ENCODE peak calls at places on chromosomes 5 and 9, in nine cellular contexts. F, L, K, H, J, C, N, M and R are unnamed samples.

GRCh38 chr9:94139672-94140417 is 55.6 kb downstream of the PTPDC1 start:
- ATAC-seq in H (no peak), L (no peak), N (no peak), K (no peak), M (no peak), C (no peak), F (no peak), J (no peak), R (no peak)

GRCh38 chr9:38347946-38348345 is 44.6 kb upstream of the ALDH1B1 start:
- ATAC-seq in F (no peak), N (no peak), H (no peak), C (no peak), M (no peak), K (no peak), L (no peak), J (no peak), R (no peak)

GRCh38 chr9:122975196-122975595 is 34.4 kb downstream of the RABGAP1 start:
- ATAC-seq in F (no peak), L (no peak), H (no peak), C (no peak), N (no peak), M (no peak), J (no peak), K (no peak), R (no peak)

GRCh38 chr5:133969654-133970324 is 1.4 kb upstream of the C5orf15 start:
- ATAC-seq in F (no peak), H (no peak), J (no peak), L (no peak), N (peak), M (no peak), C (no peak), K (no peak), R (peak)

GRCh38 chr5:112649882-112650281 is 87.8 kb upstream of the APC start:
- ATAC-seq in C (no peak), M (no peak), N (no peak), H (peak), F (no peak), J (no peak), K (no peak), L (no peak), R (no peak)

GRCh38 chr5:170752257-170753215 is 31.0 kb upstream of the GABRP start:
- ATAC-seq in L (peak), F (no peak), M (no peak), K (no peak), H (no peak), N (no peak), J (no peak), C (no peak), R (no peak)

GRCh38 chr9:89400398-89401116 is 82.3 kb downstream of the SECISBP2 start:
- ATAC-seq in L (no peak), M (peak), N (no peak), C (no peak), J (peak), K (no peak), H (peak), F (no peak), R (peak)

GRCh38 chr9:128115187-128116103 is 12.1 kb downstream of the PTGES2 start:
- ATAC-seq in C (no peak), K (peak), N (peak), M (no peak), J (peak), L (peak), H (peak), F (no peak), R (peak)

GRCh38 chr5:149314571-149315111 is 30.7 kb upstream of the GRPEL2 start:
- ATAC-seq in C (no peak), F (no peak), K (no peak), L (peak), N (no peak), J (no peak), M (no peak), H (no peak), R (peak)

GRCh38 chr9:128473104-128473503 is 17.3 kb downstream of the ODF2 start:
- ATAC-seq in N (no peak), M (no peak), F (no peak), K (no peak), C (no peak), H (no peak), J (no peak), L (no peak), R (no peak)

GRCh38 chr5:81898403-81898802 is 73.4 kb upstream of the ATG10 start:
- ATAC-seq in M (no peak), J (peak), K (no peak), F (no peak), H (no peak), C (no peak), N (no peak), L (no peak), R (no peak)

GRCh38 chr5:156155638-156156037 is 171.3 kb upstream of the SGCD start:
- ATAC-seq in M (no peak), J (no peak), H (no peak), N (no peak), K (no peak), C (no peak), F (no peak), L (no peak), R (no peak)

GRCh38 chr9:14433841-14434511 is 120.0 kb upstream of the NFIB start:
- ATAC-seq in K (no peak), L (no peak), M (no peak), N (peak), C (no peak), H (no peak), F (no peak), J (no peak), R (no peak)

GRCh38 chr5:150441813-150442698 is 7.5 kb downstream of the RPS14 start:
- ATAC-seq in F (no peak), L (peak), K (peak), M (no peak), H (no peak), N (peak), J (no peak), C (no peak), R (no peak)